ENCODE peak calls at places on chromosomes 7 and 10, in nine cellular contexts. W, L, U, R, Y, Z, Q, D and E are unnamed samples.

GRCh38 chr7:43954524-43955228 is 28.4 kb downstream of the UBE2D4 start:
- DNase-seq in W (no peak), L (no peak), U (no peak), R (peak), Y (no peak), Z (peak), Q (peak), D (peak), E (no peak)

GRCh38 chr7:115910541-115911164 is 119.9 kb downstream of the TFEC start:
- DNase-seq in W (no peak), L (no peak), U (no peak), R (no peak), Y (no peak), Z (no peak), Q (no peak), D (peak), E (no peak)

GRCh38 chr10:14703631-14704001 is 71.1 kb downstream of the FAM107B start:
- DNase-seq in W (no peak), L (no peak), U (no peak), R (no peak), Y (no peak), Z (no peak), Q (no peak), D (no peak), E (no peak)

GRCh38 chr10:22010973-22011408 is 7.5 kb upstream of the DNAJC1 start:
- DNase-seq in W (no peak), L (no peak), U (no peak), R (no peak), Y (no peak), Z (no peak), Q (no peak), D (peak), E (no peak)

GRCh38 chr7:123871998-123872867 is 27.3 kb downstream of the HYAL4 start:
- DNase-seq in W (peak), L (peak), U (peak), R (peak), Y (no peak), Z (peak), Q (peak), D (peak), E (no peak)

GRCh38 chr7:19572566-19572965 is 136.3 kb downstream of the POLR1F start:
- DNase-seq in W (no peak), L (no peak), U (no peak), R (no peak), Y (no peak), Z (no peak), Q (peak), D (no peak), E (no peak)

GRCh38 chr10:103575416-103576075 is 82.0 kb downstream of the NEURL1 start:
- DNase-seq in W (no peak), L (no peak), U (no peak), R (no peak), Y (no peak), Z (no peak), Q (no peak), D (no peak), E (no peak)

GRCh38 chr7:128940494-128941322 is 3.0 kb downstream of the IRF5 start:
- DNase-seq in W (peak), L (peak), U (no peak), R (no peak), Y (no peak), Z (no peak), Q (no peak), D (no peak), E (no peak)

GRCh38 chr10:97821308-97822038 is 28.2 kb upstream of the GOLGA7B start:
- DNase-seq in W (no peak), L (peak), U (no peak), R (no peak), Y (no peak), Z (no peak), Q (no peak), D (no peak), E (no peak)

GRCh38 chr10:104127411-104127810 is 5.4 kb downstream of the SFR1 start:
- DNase-seq in W (no peak), L (no peak), U (no peak), R (peak), Y (no peak), Z (peak), Q (no peak), D (no peak), E (no peak)

GRCh38 chr10:113550365-113550764 is 2.5 kb upstream of the HABP2 start:
- DNase-seq in W (no peak), L (no peak), U (no peak), R (no peak), Y (no peak), Z (no peak), Q (peak), D (peak), E (no peak)

GRCh38 chr10:81018898-81019890 is 481.5 kb downstream of the SH2D4B start:
- DNase-seq in W (no peak), L (no peak), U (no peak), R (peak), Y (no peak), Z (peak), Q (peak), D (peak), E (no peak)

GRCh38 chr10:110610308-110610774 is 33.8 kb upstream of the RBM20 start:
- DNase-seq in W (peak), L (no peak), U (peak), R (peak), Y (no peak), Z (peak), Q (peak), D (peak), E (no peak)

GRCh38 chr10:44723654-44724053 is 187.5 kb upstream of the TMEM72 start:
- DNase-seq in W (no peak), L (peak), U (no peak), R (no peak), Y (no peak), Z (no peak), Q (peak), D (peak), E (no peak)

GRCh38 chr10:113511419-113511818 is 41.4 kb upstream of the HABP2 start:
- DNase-seq in W (no peak), L (no peak), U (no peak), R (no peak), Y (no peak), Z (no peak), Q (no peak), D (no peak), E (no peak)

GRCh38 chr7:96303105-96303685 is 18.7 kb downstream of the SLC25A13 start:
- DNase-seq in W (peak), L (no peak), U (no peak), R (peak), Y (no peak), Z (peak), Q (peak), D (peak), E (no peak)

GRCh38 chr10:122112625-122113160 is 123.7 kb downstream of the TACC2 start:
- DNase-seq in W (peak), L (peak), U (peak), R (peak), Y (peak), Z (peak), Q (peak), D (peak), E (peak)

GRCh38 chr10:121422096-121422495 is 176.1 kb downstream of the FGFR2 start:
- DNase-seq in W (no peak), L (no peak), U (no peak), R (no peak), Y (no peak), Z (no peak), Q (no peak), D (no peak), E (no peak)

GRCh38 chr7:3028071-3028766 is 15.4 kb downstream of the CARD11 start:
- DNase-seq in W (no peak), L (peak), U (no peak), R (peak), Y (no peak), Z (peak), Q (peak), D (peak), E (no peak)

GRCh38 chr10:131774618-131775443 is 126.0 kb upstream of the PPP2R2D start:
- DNase-seq in W (no peak), L (no peak), U (no peak), R (no peak), Y (peak), Z (no peak), Q (no peak), D (no peak), E (no peak)

GRCh38 chr7:132666786-132667185 is 90.5 kb upstream of the PLXNA4 start:
- DNase-seq in W (no peak), L (no peak), U (no peak), R (no peak), Y (no peak), Z (no peak), Q (no peak), D (no peak), E (no peak)

GRCh38 chr7:20541615-20542349 is 73.7 kb upstream of the ABCB5 start:
- DNase-seq in W (no peak), L (no peak), U (no peak), R (no peak), Y (no peak), Z (no peak), Q (no peak), D (no peak), E (no peak)

GRCh38 chr7:108455524-108455832 is 758 bp downstream of the NRCAM start:
- DNase-seq in W (no peak), L (no peak), U (no peak), R (peak), Y (no peak), Z (no peak), Q (no peak), D (no peak), E (no peak)

GRCh38 chr7:78326870-78327269 is 528.3 kb downstream of the PHTF2 start:
- DNase-seq in W (no peak), L (no peak), U (no peak), R (no peak), Y (no peak), Z (peak), Q (no peak), D (peak), E (no peak)

GRCh38 chr7:28123752-28124151 is 56.8 kb downstream of the JAZF1 start:
- DNase-seq in W (no peak), L (no peak), U (no peak), R (no peak), Y (no peak), Z (no peak), Q (no peak), D (no peak), E (no peak)

GRCh38 chr7:157408258-157409101 is 71.7 kb downstream of the DNAJB6 start:
- DNase-seq in W (no peak), L (no peak), U (no peak), R (no peak), Y (no peak), Z (no peak), Q (no peak), D (no peak), E (no peak)

GRCh38 chr7:73517241-73517995 is 4.7 kb downstream of the BAZ1B start:
- DNase-seq in W (no peak), L (no peak), U (no peak), R (no peak), Y (no peak), Z (no peak), Q (no peak), D (no peak), E (no peak)

GRCh38 chr10:124296121-124296812 is 122.5 kb downstream of the OAT start:
- DNase-seq in W (no peak), L (no peak), U (peak), R (peak), Y (peak), Z (no peak), Q (no peak), D (no peak), E (peak)

GRCh38 chr10:91115618-91116390 is 104.7 kb upstream of the PCGF5 start:
- DNase-seq in W (no peak), L (no peak), U (no peak), R (no peak), Y (no peak), Z (no peak), Q (no peak), D (no peak), E (no peak)

GRCh38 chr7:69892790-69893189 is 294.5 kb downstream of the AUTS2 start:
- DNase-seq in W (no peak), L (no peak), U (no peak), R (no peak), Y (no peak), Z (no peak), Q (no peak), D (no peak), E (no peak)
- TF ChIP-seq CTCF in W (no peak), L (no peak), U (no peak), R (no peak), Y (no peak), Z (no peak), Q (no peak), D (no peak), E (no peak)

GRCh38 chr10:63930584-63930983 is 409.4 kb downstream of the REEP3 start:
- DNase-seq in W (no peak), L (no peak), U (no peak), R (no peak), Y (no peak), Z (no peak), Q (no peak), D (no peak), E (no peak)

GRCh38 chr10:63935705-63936104 is 414.5 kb downstream of the REEP3 start:
- DNase-seq in W (no peak), L (no peak), U (no peak), R (no peak), Y (no peak), Z (no peak), Q (no peak), D (no peak), E (no peak)

DNA sequence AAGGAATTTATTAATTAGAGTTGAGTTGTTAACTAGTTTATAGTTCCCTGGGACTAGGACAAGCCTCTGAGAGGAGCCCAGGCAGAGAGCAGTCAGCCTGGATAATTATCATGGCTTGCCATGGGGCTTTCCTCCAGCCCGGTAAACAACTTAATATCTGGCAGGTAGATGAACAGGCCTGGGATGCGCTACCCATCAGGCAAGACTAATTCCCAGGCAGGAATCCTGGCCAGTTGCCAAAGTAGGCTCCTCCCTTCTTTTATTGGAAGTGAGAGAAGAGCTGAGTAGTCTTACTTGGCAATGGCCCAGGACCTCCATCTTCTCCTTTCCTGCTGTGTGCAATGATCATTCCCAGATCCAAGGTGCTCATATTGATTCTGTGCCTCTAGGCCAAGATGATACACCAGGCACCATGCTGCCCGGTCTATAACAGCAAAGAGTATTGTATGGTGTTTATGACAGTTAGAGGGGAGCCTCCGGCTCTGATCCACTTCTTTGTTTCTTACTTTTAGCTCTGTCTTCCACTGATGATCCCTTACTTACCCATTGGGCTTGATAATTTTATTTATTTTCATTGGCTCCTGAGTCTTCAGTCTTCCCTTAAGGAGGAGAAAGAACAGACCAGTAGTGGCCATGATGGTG is 408.7 kb downstream of the REEP3 start:
- DNase-seq in W (no peak), L (no peak), U (peak), R (peak), Y (no peak), Z (peak), Q (no peak), D (no peak), E (no peak)
- TF ChIP-seq CTCF in W (no peak), L (no peak), U (no peak), R (no peak), Y (no peak), Z (no peak), Q (no peak), D (no peak), E (no peak)

DNA sequence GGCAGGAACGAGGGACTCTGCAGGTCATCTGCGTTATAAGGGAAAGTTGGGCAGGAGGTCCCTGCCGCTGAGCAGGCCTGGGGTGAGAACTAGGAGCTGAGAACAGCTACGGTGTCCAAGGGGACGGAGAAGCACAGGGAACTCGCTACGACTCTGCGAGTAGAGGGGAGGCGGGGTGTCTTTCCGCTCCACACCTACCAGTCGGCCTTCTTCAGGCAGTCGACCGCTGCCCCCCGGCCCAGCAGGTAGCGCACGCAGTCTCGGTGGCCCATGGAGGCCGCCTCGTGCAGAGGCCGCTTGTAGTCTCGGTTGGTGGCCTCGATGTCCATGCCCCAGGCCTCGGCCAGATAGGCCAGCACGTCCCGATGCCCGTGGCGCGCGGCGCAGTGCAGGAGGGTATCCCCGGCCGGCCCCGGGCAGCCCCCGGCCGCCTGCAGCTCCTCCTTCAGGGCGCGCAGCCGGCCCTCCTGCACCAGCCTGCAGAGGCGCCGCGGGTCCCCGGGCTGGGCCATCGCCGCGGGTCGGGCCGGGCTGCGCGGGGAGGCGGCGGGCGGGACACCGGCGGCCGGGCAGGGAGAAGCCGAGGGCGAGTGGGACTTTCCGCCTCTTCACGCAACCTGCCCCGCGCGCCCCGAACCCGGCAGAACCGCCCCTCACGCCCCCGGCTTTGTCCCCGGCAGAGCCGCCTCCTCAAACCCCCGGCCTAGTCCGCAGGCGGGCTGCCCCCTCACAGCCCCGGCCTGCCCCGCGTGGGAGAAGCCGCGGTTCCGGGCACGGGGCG is 660 bp downstream of the ANKRD16 start:
- DNase-seq in W (peak), L (peak), U (peak), R (peak), Y (peak), Z (peak), Q (no peak), D (no peak), E (no peak)
- TF ChIP-seq CTCF in W (no peak), L (no peak), U (no peak), R (no peak), Y (peak), Z (no peak), Q (peak), D (peak), E (no peak)

DNA sequence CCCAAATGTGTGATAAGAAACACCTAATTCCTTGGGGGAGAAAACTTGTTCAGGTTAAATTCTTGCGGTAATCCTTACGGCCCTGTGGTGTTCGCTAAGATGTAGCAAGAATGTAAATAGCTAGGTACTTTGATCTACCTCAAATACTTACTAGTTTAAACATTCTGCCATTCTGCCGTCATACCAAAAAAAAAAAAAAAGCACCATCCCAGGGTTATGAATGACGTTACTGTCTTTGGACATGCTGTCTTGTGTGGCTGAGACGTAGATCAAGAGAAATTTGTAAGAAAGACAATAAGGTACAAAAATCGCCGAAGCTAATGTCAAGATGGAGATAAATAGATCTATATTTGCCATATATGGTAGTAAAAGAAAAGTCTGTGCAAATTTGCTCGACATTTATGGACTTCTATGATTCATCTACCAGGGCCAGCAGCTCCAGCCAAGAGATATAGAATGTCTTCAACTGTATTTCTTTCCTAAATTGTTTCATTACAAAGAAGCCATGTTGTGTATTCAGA is 195.6 kb downstream of the CUX1 start:
- DNase-seq in W (no peak), L (no peak), U (no peak), R (no peak), Y (no peak), Z (no peak), Q (peak), D (peak), E (no peak)
- TF ChIP-seq CTCF in W (no peak), L (no peak), U (no peak), R (no peak), Y (no peak), Z (no peak), Q (no peak), D (no peak), E (no peak)